ENCODE peak calls at places on chromosome 15, in four cellular contexts. L is SK-N-SH, N is PC-9, Y is heart left ventricle. F is an unnamed sample. For H3K36me3, the result is how much of the 10 kb centered on the place peaks cover.

GRCh38 chr15:92636950-92637481 is 18.6 kb downstream of the FAM174B start:
- DNase-seq in Y (no peak), N (peak), L (peak), F (no peak)

GRCh38 chr15:64943512-64944225 is 32.0 kb downstream of the ANKDD1A start:
- DNase-seq in L (no peak), Y (no peak), N (no peak), F (no peak)

GRCh38 chr15:75687486-75688277 is 25.0 kb downstream of the CSPG4 start:
- DNase-seq in N (no peak), L (no peak), Y (no peak), F (no peak)

GRCh38 chr15:86080302-86080701 is 631 bp downstream of the AGBL1 start:
- DNase-seq in Y (no peak), L (no peak), N (no peak), F (no peak)

GRCh38 chr15:75821946-75822345 is 21.3 kb upstream of the UBE2Q2 start:
- DNase-seq in Y (no peak), L (no peak), N (no peak), F (no peak)

GRCh38 chr15:85906028-85906427 is 111.3 kb upstream of the KLHL25 start:
- DNase-seq in N (no peak), Y (no peak), L (no peak), F (no peak)

GRCh38 chr15:53808058-53808703 is 48.7 kb upstream of the WDR72 start:
- DNase-seq in Y (no peak), N (no peak), L (peak), F (no peak)

GRCh38 chr15:53811530-53811929 is 52.1 kb upstream of the WDR72 start:
- DNase-seq in L (peak), N (no peak), Y (no peak), F (peak)

GRCh38 chr15:61441901-61442300 is 212.8 kb upstream of the RORA start:
- DNase-seq in Y (no peak), N (no peak), L (no peak), F (no peak)

GRCh38 chr15:37934340-37934739 is at the start of gene TMCO5A:
- DNase-seq in L (no peak), N (no peak), Y (no peak), F (no peak)

GRCh38 chr15:37031198-37031597 is 69.2 kb downstream of the MEIS2 start:
- DNase-seq in L (no peak), Y (no peak), N (no peak), F (no peak)

GRCh38 chr15:85125056-85125661 is 143.5 kb downstream of the PDE8A start:
- DNase-seq in L (no peak), N (peak), Y (no peak), F (peak)

GRCh38 chr15:73650387-73651126 is 17.4 kb upstream of the NPTN start:
- DNase-seq in N (no peak), Y (no peak), L (peak), F (no peak)

GRCh38 chr15:73972984-73973682 is 19.0 kb downstream of the STOML1 start:
- DNase-seq in N (peak), Y (peak), L (peak), F (peak)

GRCh38 chr15:78070049-78070698 is 7.3 kb downstream of the TBC1D2B start:
- DNase-seq in L (no peak), N (no peak), Y (no peak), F (no peak)

GRCh38 chr15:60704717-60705116 is 225.8 kb upstream of the ICE2 start:
- DNase-seq in Y (no peak), N (no peak), L (no peak), F (no peak)

GRCh38 chr15:80536231-80536630 is 132.0 kb downstream of the ARNT2 start:
- DNase-seq in L (no peak), Y (no peak), N (no peak), F (no peak)

GRCh38 chr15:35657679-35658201 is 111.8 kb upstream of the DPH6 start:
- DNase-seq in L (no peak), Y (no peak), N (no peak), F (no peak)

GRCh38 chr15:59444082-59444835 is 6.3 kb downstream of the FAM81A start:
- DNase-seq in N (no peak), Y (no peak), L (no peak), F (no peak)

GRCh38 chr15:76084263-76084662 is 24.5 kb downstream of the TMEM266 start:
- DNase-seq in Y (no peak), N (no peak), L (no peak), F (no peak)

GRCh38 chr15:64454282-64454681 is 6.1 kb upstream of the ZNF609 start:
- DNase-seq in L (no peak), Y (no peak), N (no peak), F (no peak)

GRCh38 chr15:92638291-92638708 is 17.3 kb downstream of the FAM174B start:
- DNase-seq in L (no peak), N (peak), Y (no peak), F (no peak)

GRCh38 chr15:62770752-62771151 is 271.8 kb upstream of the TPM1 start:
- DNase-seq in N (peak), Y (no peak), L (no peak), F (no peak)

GRCh38 chr15:62766599-62766998 is 275.9 kb upstream of the TPM1 start:
- DNase-seq in Y (no peak), L (peak), N (no peak), F (no peak)

GRCh38 chr15:62771234-62771633 is 271.3 kb upstream of the TPM1 start:
- DNase-seq in L (no peak), N (no peak), Y (no peak), F (no peak)

GRCh38 chr15:62770111-62770660 is 272.4 kb upstream of the TPM1 start:
- DNase-seq in L (no peak), N (no peak), Y (no peak), F (no peak)

DNA sequence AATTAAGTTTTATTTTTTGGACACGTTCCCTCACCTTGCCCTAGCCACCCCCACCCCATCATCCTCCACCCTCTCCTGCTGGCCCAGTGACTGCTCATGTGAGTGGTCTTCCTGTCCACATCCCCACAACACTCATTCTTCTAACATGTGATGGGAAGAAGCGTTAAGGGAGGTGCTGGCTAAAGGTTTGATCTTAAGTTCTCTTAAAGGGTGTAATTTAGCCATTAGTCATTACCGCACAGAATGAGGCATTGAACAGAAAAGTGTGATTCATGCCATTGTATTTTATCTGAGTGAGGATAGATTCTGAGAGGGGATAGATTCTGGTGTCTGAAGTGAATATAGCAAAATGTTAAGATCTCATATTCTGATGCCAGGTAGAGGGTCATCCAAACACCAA is 272.9 kb upstream of the TPM1 start:
- DNase-seq in L (no peak), N (no peak), Y (no peak), F (no peak)
- H3K36me3 ChIP-seq in L (under half), N (under half), Y (half or more), F (under half)

DNA sequence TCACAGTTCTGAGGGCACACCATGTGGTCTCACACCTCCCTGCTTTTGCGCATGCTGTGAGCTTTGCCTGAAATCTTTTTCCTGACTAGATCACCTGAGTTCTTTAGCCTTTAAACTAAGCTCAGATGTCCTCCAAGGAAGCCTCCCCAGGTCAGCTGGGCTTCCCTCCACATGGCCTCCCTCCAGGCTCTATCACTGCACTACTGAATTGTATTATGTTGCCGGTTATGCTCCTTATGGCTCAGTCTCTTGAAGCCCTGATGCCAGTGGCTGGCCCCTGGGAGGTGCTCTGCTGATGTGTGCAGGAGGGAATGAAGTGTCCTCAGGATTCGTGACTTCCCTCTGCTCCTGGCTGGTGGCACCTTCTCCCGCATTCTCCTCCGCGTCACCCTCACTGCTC is 93.3 kb upstream of the BLM start:
- DNase-seq in L (no peak), Y (no peak), N (no peak), F (no peak)
- H3K36me3 ChIP-seq in L (half or more), Y (half or more), N (under half), F (under half)

GRCh38 chr15:101286471-101287114 is 8.5 kb downstream of the SNRPA1 start:
- DNase-seq in N (no peak), L (no peak), Y (no peak), F (no peak)
- H3K36me3 ChIP-seq in N (under half), L (half or more), Y (half or more), F (half or more)

DNA sequence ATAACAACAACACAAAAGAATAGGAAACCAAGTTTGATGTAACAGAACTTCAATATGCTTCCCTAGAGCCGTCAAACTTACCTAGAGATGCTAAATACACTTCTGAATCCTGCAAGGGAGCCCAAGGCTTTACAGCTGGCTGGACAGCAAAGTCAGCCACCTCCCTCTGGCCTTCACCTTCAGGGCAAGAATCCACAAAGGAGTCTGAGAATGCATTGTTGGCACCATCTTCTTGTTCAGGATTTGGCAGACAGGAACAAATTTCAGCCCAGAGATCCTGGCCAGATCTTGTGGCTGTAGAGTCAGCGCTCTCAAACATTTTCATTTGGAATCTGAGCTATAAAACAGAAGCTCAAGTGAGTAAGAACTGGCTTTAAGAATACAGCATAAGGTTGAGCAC is 2.2 kb downstream of the CCDC32 start:
- DNase-seq in L (no peak), N (no peak), Y (no peak), F (no peak)
- H3K36me3 ChIP-seq in L (under half), N (under half), Y (under half), F (under half)

F was measured in NT2/D1.